ENCODE peak calls at places on chromosomes 5 and 9, in ten cellular contexts. N is cardiac muscle cell; S is effector memory CD4-positive, alpha-beta T cell; L is A673; Q is left ventricle myocardium inferior; D is astrocyte; K is IMR-90; W is kidney epithelial cell; A is colonic mucosa; E is DND-41. O is an unnamed sample. For H3K27me3, the result is how much of the 10 kb centered on the place peaks cover.

GRCh38 chr5:17896605-17897004 is 262.3 kb downstream of the TAF11L14 start:
- DNase-seq in N (peak), S (no peak), L (no peak), Q (no peak), D (no peak), K (peak), W (no peak), A (no peak), E (no peak), O (no peak)

GRCh38 chr9:121598167-121599000 is 53.0 kb upstream of the DAB2IP start:
- DNase-seq in N (peak), S (no peak), L (no peak), Q (peak), D (peak), K (peak), W (peak), A (peak), E (no peak), O (no peak)

GRCh38 chr9:79020266-79020665 is 551.5 kb upstream of the TLE4 start:
- DNase-seq in N (no peak), S (no peak), L (no peak), Q (no peak), D (peak), K (no peak), W (no peak), A (no peak), E (no peak), O (no peak)

GRCh38 chr5:100595152-100595811 is 60.1 kb downstream of the FAM174A start:
- DNase-seq in N (peak), S (no peak), L (peak), Q (peak), D (peak), K (peak), W (peak), A (peak), E (peak), O (no peak)

GRCh38 chr5:134029156-134029555 is 24.4 kb upstream of the VDAC1 start:
- DNase-seq in N (peak), S (no peak), L (no peak), Q (no peak), D (peak), K (peak), W (peak), A (no peak), E (no peak), O (no peak)

GRCh38 chr9:123003467-123003866 is 30.0 kb upstream of the GPR21 start:
- DNase-seq in N (peak), S (no peak), L (no peak), Q (no peak), D (peak), K (peak), W (no peak), A (no peak), E (no peak), O (no peak)

GRCh38 chr5:179986328-179986727 is 78.6 kb upstream of the TBC1D9B start:
- DNase-seq in N (peak), S (no peak), L (no peak), Q (no peak), D (no peak), K (no peak), W (no peak), A (no peak), E (no peak), O (no peak)

GRCh38 chr5:152092580-152092979 is 167.9 kb upstream of the GLRA1 start:
- DNase-seq in N (peak), S (no peak), L (no peak), Q (no peak), D (no peak), K (no peak), W (no peak), A (no peak), E (no peak), O (no peak)

GRCh38 chr5:174751154-174751990 is 27.0 kb downstream of the MSX2 start:
- DNase-seq in N (peak), S (no peak), L (peak), Q (no peak), D (peak), K (no peak), W (no peak), A (no peak), E (no peak), O (no peak)

GRCh38 chr9:37998881-37999311 is 70.1 kb downstream of the SHB start:
- DNase-seq in N (no peak), S (no peak), L (peak), Q (peak), D (no peak), K (peak), W (no peak), A (no peak), E (no peak), O (no peak)

GRCh38 chr9:94586814-94587213 is 6.8 kb downstream of the FBP2 start:
- DNase-seq in N (peak), S (no peak), L (peak), Q (no peak), D (peak), K (peak), W (no peak), A (no peak), E (no peak), O (no peak)
- H3K4me3 ChIP-seq in N (no peak), S (no peak), L (no peak), Q (no peak), D (no peak), K (no peak), W (no peak), A (no peak), E (no peak), O (no peak)

GRCh38 chr9:136318111-136318768 is 9.1 kb upstream of the GPSM1 start:
- DNase-seq in N (no peak), S (no peak), L (no peak), Q (no peak), D (no peak), K (no peak), W (no peak), A (no peak), E (no peak), O (no peak)

GRCh38 chr9:136318769-136319241 is 8.5 kb upstream of the GPSM1 start:
- DNase-seq in N (no peak), S (no peak), L (no peak), Q (no peak), D (no peak), K (no peak), W (no peak), A (no peak), E (no peak), O (no peak)

GRCh38 chr9:136316271-136316751 is 11.0 kb upstream of the GPSM1 start:
- DNase-seq in N (no peak), S (no peak), L (no peak), Q (no peak), D (no peak), K (no peak), W (no peak), A (no peak), E (no peak), O (no peak)

GRCh38 chr9:136316896-136317676 is 10.3 kb upstream of the GPSM1 start:
- DNase-seq in N (no peak), S (no peak), L (no peak), Q (no peak), D (no peak), K (no peak), W (no peak), A (no peak), E (no peak), O (no peak)

GRCh38 chr9:136317695-136318094 is 9.6 kb upstream of the GPSM1 start:
- DNase-seq in N (no peak), S (no peak), L (no peak), Q (no peak), D (no peak), K (no peak), W (no peak), A (no peak), E (no peak), O (no peak)
- H3K27me3 ChIP-seq in N (under half), S (under half), L (under half), Q (under half), D (under half), K (under half), W (under half), A (under half), E (under half), O (under half)

GRCh38 chr5:128536861-128537305 is 1.2 kb downstream of the FBN2 start:
- DNase-seq in N (peak), S (no peak), L (no peak), Q (no peak), D (no peak), K (peak), W (no peak), A (no peak), E (no peak), O (no peak)
- H3K4me3 ChIP-seq in N (peak), S (no peak), L (peak), Q (peak), D (peak), K (peak), W (peak), A (peak), E (no peak), O (no peak)

DNA sequence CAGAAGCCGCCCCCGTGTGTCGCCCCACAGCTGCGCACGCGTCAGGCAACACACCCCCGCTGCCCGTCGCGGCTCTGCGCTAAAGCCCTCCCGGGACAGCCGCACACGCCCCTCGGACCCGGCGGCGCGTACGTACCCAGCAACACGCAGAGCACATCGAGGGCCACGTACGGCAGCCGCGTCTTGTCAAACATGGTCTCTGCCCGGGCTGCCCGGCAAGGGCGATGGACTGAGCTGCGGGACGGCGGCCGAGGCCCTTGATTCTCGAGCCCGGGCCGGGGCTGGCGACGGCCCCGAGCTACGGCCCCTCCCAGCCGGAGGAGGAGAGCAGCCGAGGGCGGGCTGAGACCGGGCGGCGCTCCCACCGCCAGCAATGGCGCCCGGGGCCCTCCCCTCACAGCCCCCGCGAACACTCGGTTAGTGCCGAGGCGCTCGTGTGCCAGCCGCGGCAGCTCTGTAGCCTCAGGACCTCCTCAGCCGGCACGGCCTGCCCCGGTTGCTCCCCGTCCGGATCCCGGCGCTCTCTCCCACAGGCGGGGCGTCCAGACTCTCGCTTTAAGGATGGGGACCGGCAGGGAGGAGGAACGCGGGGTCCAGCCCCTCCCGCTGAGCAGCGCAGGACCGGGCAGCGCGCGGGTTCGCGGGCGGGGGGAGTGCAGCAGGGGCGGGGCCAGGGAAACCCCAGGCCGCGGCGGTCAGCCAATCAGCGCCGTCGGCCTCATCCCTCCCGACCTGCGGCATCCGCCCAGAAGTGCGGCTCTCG is at the start of gene PLPP1:
- DNase-seq in N (peak), S (peak), L (peak), Q (peak), D (peak), K (peak), W (no peak), A (peak), E (peak), O (peak)
- H3K27me3 ChIP-seq in N (under half), S (under half), L (under half), Q (under half), D (under half), K (under half), W (under half), A (under half), E (under half), O (under half)

DNA sequence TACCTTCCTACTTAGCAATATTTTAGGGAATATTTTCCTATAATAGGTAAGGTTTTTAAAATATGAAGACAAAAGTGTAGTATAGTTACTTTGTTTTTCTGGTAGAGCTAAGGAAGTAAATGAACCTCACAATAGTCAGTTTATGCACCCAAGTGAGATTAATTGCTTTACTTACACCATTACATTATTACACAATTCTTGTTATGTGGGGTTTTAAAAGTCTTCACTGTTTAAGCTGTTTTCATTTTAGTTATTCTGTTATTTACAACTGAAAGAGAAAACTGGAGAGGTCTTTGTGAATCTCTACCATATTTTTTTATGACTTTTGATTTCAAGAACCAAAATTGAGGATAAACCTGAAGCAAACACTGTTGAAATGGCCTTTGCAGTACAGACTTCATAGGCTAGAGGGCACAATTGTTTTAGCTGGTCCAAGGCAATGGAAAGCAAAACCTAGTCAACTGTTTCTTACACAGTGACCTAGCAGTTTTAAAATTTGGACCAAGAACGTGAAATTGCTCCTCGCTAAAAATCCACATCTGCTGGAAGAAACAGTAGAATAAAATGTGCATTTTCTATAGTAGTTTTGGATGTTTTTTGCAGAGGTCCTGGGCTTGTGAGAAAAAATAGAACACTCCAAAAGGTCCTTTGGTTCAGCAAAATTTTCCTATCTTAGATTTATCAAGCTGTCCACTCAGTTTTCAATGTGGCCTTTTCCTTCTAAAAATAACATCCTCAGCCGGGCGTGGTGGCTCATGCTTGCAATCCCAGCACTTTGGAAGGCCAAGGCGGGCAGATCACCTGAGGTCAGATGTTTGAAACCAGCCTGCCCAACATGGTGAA is 66.4 kb upstream of the FER start:
- DNase-seq in N (peak), S (no peak), L (peak), Q (no peak), D (peak), K (peak), W (peak), A (peak), E (peak), O (no peak)
- H3K4me3 ChIP-seq in N (no peak), S (no peak), L (no peak), Q (peak), D (no peak), K (no peak), W (no peak), A (no peak), E (no peak), O (no peak)

GRCh38 chr5:58924306-58924705 is 341.4 kb downstream of the RAB3C start:
- DNase-seq in N (no peak), S (no peak), L (no peak), Q (no peak), D (peak), K (no peak), W (no peak), A (no peak), E (no peak), O (no peak)

GRCh38 chr5:58923355-58923754 is 340.5 kb downstream of the RAB3C start:
- DNase-seq in N (no peak), S (no peak), L (no peak), Q (no peak), D (no peak), K (no peak), W (no peak), A (no peak), E (no peak), O (no peak)

GRCh38 chr5:58918015-58918729 is 335.3 kb downstream of the RAB3C start:
- DNase-seq in N (no peak), S (no peak), L (no peak), Q (no peak), D (no peak), K (no peak), W (no peak), A (no peak), E (no peak), O (no peak)

GRCh38 chr5:58922392-58923171 is 339.7 kb downstream of the RAB3C start:
- DNase-seq in N (peak), S (no peak), L (no peak), Q (peak), D (peak), K (peak), W (no peak), A (peak), E (no peak), O (no peak)

GRCh38 chr5:58921106-58921505 is 338.2 kb downstream of the RAB3C start:
- DNase-seq in N (peak), S (no peak), L (no peak), Q (no peak), D (peak), K (no peak), W (peak), A (no peak), E (no peak), O (no peak)
- H3K27me3 ChIP-seq in N (under half), S (under half), L (under half), Q (under half), D (under half), K (under half), W (under half), A (under half), E (under half), O (under half)

GRCh38 chr9:90826326-90827020 is 24.9 kb downstream of the SYK start:
- DNase-seq in N (no peak), S (no peak), L (no peak), Q (no peak), D (no peak), K (no peak), W (no peak), A (no peak), E (no peak), O (no peak)
- H3K4me3 ChIP-seq in N (no peak), S (no peak), L (no peak), Q (no peak), D (no peak), K (no peak), W (no peak), A (no peak), E (no peak), O (no peak)

DNA sequence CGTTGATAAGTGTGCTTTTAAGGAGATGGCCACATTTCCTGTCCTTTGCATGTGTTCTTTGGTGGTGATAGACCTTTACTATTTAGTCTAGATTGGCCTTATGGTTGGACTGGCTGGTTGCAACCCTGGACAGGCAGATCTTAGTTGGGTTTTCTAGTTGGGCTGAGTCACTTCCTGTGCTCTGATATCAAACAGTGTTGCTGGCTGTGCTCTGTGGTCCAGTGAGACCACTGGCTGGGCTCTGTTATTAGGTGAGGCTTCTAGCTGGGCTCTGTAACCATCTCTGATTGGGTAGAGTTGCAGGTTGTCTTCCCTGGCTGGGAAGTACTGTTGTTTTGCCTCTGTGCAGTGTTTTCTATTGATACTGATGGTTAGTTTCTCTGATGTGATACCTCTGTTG is 432.5 kb downstream of the LRRC70 start:
- DNase-seq in N (peak), S (no peak), L (no peak), Q (no peak), D (no peak), K (no peak), W (no peak), A (no peak), E (no peak), O (no peak)
- H3K27me3 ChIP-seq in N (under half), S (under half), L (under half), Q (under half), D (under half), K (under half), W (under half), A (under half), E (under half), O (under half)

O was measured in CD4-positive, CD25-positive, alpha-beta regulatory T cell.